ENCODE peak calls at places on chromosomes 5 and 9, in five cellular contexts. One of them, this sample, is unnamed.
A peak's percentile ranks its signal among the peaks of the same experiment; 100 is the strongest.

GRCh38 chr5:57215629-57216195 is 41.9 kb downstream of the GPBP1 start:
- DNase-seq in HepG2: no peak
- DNase-seq in NT2/D1: no peak
- DNase-seq in GM12878: no peak
- DNase-seq in H1: no peak
- DNase-seq in this sample: no peak

GRCh38 chr5:64207978-64208377 is 42.3 kb downstream of the RNF180 start:
- DNase-seq in H1: no peak
- DNase-seq in HepG2: peak; percentile 8
- DNase-seq in GM12878: no peak
- DNase-seq in NT2/D1: no peak
- DNase-seq in this sample: no peak

GRCh38 chr5:171808951-171809350 is 23.3 kb downstream of the SMIM23 start:
- DNase-seq in GM12878: no peak
- DNase-seq in NT2/D1: no peak
- DNase-seq in H1: no peak
- DNase-seq in HepG2: no peak
- DNase-seq in this sample: no peak

GRCh38 chr9:4038182-4038723 is 261.6 kb downstream of the GLIS3 start:
- DNase-seq in GM12878: no peak
- DNase-seq in H1: no peak
- DNase-seq in HepG2: no peak
- DNase-seq in NT2/D1: no peak
- DNase-seq in this sample: no peak

GRCh38 chr9:135116892-135117680 is 29.6 kb downstream of the OLFM1 start:
- DNase-seq in GM12878: no peak
- DNase-seq in NT2/D1: no peak
- DNase-seq in H1: no peak
- DNase-seq in HepG2: no peak
- DNase-seq in this sample: no peak

GRCh38 chr5:144203750-144204596 is 33.3 kb downstream of the KCTD16 start:
- DNase-seq in HepG2: peak; percentile 42
- DNase-seq in H1: peak; percentile 49
- DNase-seq in NT2/D1: peak; percentile 47
- DNase-seq in GM12878: no peak
- DNase-seq in this sample: peak; percentile 32

GRCh38 chr5:11234501-11234911 is 473.5 kb upstream of the DAP start:
- DNase-seq in H1: no peak
- DNase-seq in NT2/D1: no peak
- DNase-seq in HepG2: no peak
- DNase-seq in GM12878: no peak
- DNase-seq in this sample: no peak

GRCh38 chr5:181189962-181190710 is 14.9 kb downstream of the TRIM7 start:
- DNase-seq in HepG2: no peak
- DNase-seq in NT2/D1: no peak
- DNase-seq in GM12878: no peak
- DNase-seq in H1: no peak
- DNase-seq in this sample: no peak

GRCh38 chr5:115773010-115773580 is 43.4 kb downstream of the CDO1 start:
- DNase-seq in NT2/D1: no peak
- DNase-seq in H1: no peak
- DNase-seq in HepG2: no peak
- DNase-seq in GM12878: no peak
- DNase-seq in this sample: no peak

GRCh38 chr5:15609076-15609725 is 109.2 kb downstream of the FBXL7 start:
- DNase-seq in H1: no peak
- DNase-seq in NT2/D1: no peak
- DNase-seq in GM12878: no peak
- DNase-seq in HepG2: no peak
- DNase-seq in this sample: no peak

GRCh38 chr5:110751902-110752762 is 13.3 kb downstream of the SLC25A46 start:
- DNase-seq in HepG2: no peak
- DNase-seq in H1: no peak
- DNase-seq in NT2/D1: no peak
- DNase-seq in GM12878: peak; percentile 96
- DNase-seq in this sample: no peak

GRCh38 chr5:149235841-149236240 is 35.8 kb upstream of the AFAP1L1 start:
- DNase-seq in H1: no peak
- DNase-seq in GM12878: no peak
- DNase-seq in NT2/D1: no peak
- DNase-seq in HepG2: no peak
- DNase-seq in this sample: no peak

GRCh38 chr9:134666801-134667200 is 25.2 kb downstream of the COL5A1 start:
- DNase-seq in H1: no peak
- DNase-seq in NT2/D1: no peak
- DNase-seq in GM12878: no peak
- DNase-seq in HepG2: no peak
- DNase-seq in this sample: no peak

GRCh38 chr9:99624499-99625233 is 197.0 kb upstream of the NR4A3 start:
- DNase-seq in H1: no peak
- DNase-seq in GM12878: no peak
- DNase-seq in NT2/D1: no peak
- DNase-seq in HepG2: no peak
- DNase-seq in this sample: no peak

GRCh38 chr5:50646591-50646990 is 19.8 kb upstream of the PARP8 start:
- DNase-seq in NT2/D1: no peak
- DNase-seq in H1: no peak
- DNase-seq in GM12878: no peak
- DNase-seq in HepG2: no peak
- DNase-seq in this sample: no peak

GRCh38 chr5:60488466-60489130 is 211.4 kb downstream of the DEPDC1B start:
- DNase-seq in GM12878: no peak
- DNase-seq in HepG2: no peak
- DNase-seq in H1: no peak
- DNase-seq in NT2/D1: no peak
- DNase-seq in this sample: no peak

GRCh38 chr5:79774171-79774854 is 84.7 kb downstream of the CMYA5 start:
- DNase-seq in GM12878: no peak
- DNase-seq in H1: peak; percentile 76
- DNase-seq in NT2/D1: peak; percentile 46
- DNase-seq in HepG2: peak; percentile 79
- DNase-seq in this sample: peak; percentile 36

GRCh38 chr5:75277463-75277862 is 40.8 kb upstream of the ANKRD31 start:
- DNase-seq in GM12878: no peak
- DNase-seq in HepG2: no peak
- DNase-seq in NT2/D1: no peak
- DNase-seq in H1: no peak
- DNase-seq in this sample: no peak

GRCh38 chr5:37776826-37777225 is 63.0 kb downstream of the GDNF start:
- DNase-seq in HepG2: no peak
- DNase-seq in NT2/D1: no peak
- DNase-seq in GM12878: no peak
- DNase-seq in H1: no peak
- DNase-seq in this sample: no peak

GRCh38 chr5:91499943-91500531 is 116.9 kb upstream of the ARRDC3 start:
- DNase-seq in HepG2: peak; percentile 30
- DNase-seq in NT2/D1: peak; percentile 16
- DNase-seq in H1: no peak
- DNase-seq in GM12878: no peak
- DNase-seq in this sample: peak; percentile 44

GRCh38 chr5:13566903-13567339 is 377.6 kb downstream of the DNAH5 start:
- DNase-seq in GM12878: no peak
- DNase-seq in H1: no peak
- DNase-seq in HepG2: no peak
- DNase-seq in NT2/D1: no peak
- DNase-seq in this sample: no peak

GRCh38 chr5:53944981-53945380 is 365.4 kb downstream of the ARL15 start:
- DNase-seq in NT2/D1: no peak
- DNase-seq in GM12878: no peak
- DNase-seq in HepG2: peak; percentile 42
- DNase-seq in H1: no peak
- DNase-seq in this sample: no peak

GRCh38 chr5:53943938-53944337 is 366.4 kb downstream of the ARL15 start:
- DNase-seq in NT2/D1: no peak
- DNase-seq in H1: no peak
- DNase-seq in HepG2: no peak
- DNase-seq in GM12878: no peak
- DNase-seq in this sample: no peak

GRCh38 chr5:53948598-53948997 is 361.8 kb downstream of the ARL15 start:
- DNase-seq in HepG2: no peak
- DNase-seq in NT2/D1: no peak
- DNase-seq in GM12878: no peak
- DNase-seq in H1: no peak
- DNase-seq in this sample: no peak

GRCh38 chr5:53942724-53943123 is 367.6 kb downstream of the ARL15 start:
- DNase-seq in GM12878: no peak
- DNase-seq in H1: no peak
- DNase-seq in HepG2: no peak
- DNase-seq in NT2/D1: no peak
- DNase-seq in this sample: no peak

GRCh38 chr5:53946405-53947100 is 363.8 kb downstream of the ARL15 start:
- DNase-seq in HepG2: no peak
- DNase-seq in GM12878: no peak
- DNase-seq in NT2/D1: no peak
- DNase-seq in H1: no peak
- DNase-seq in this sample: no peak
- TF ChIP-seq SUZ12 in HepG2: no peak
- TF ChIP-seq SUZ12 in GM12878: no peak
- TF ChIP-seq SUZ12 in NT2/D1: no peak
- TF ChIP-seq SUZ12 in H1: no peak
- TF ChIP-seq SUZ12 in this sample: no peak

DNA sequence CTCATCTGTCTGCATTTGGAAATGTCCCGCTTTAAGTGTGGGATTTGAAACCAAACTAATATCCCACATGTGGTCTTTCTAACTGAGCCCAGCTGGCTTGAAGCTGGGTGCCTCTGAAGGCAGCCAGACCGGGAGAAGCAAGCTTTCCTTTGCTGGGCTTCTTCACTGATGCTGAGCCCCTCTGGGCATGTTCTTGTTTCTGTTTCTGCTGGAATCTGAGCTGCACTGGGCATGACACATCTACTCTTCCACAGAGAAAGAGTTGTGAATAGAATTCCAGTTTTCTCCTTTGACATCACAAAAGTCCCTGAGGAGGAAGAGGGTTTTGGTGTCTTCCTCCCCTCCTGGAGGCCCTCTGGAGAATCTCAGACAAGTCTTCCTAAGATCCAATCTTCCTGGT is 179.5 kb downstream of the ATP10B start:
- DNase-seq in GM12878: no peak
- DNase-seq in HepG2: no peak
- DNase-seq in H1: no peak
- DNase-seq in NT2/D1: no peak
- DNase-seq in this sample: no peak
- TF ChIP-seq SUZ12 in GM12878: no peak
- TF ChIP-seq SUZ12 in HepG2: no peak
- TF ChIP-seq SUZ12 in H1: no peak
- TF ChIP-seq SUZ12 in NT2/D1: no peak
- TF ChIP-seq SUZ12 in this sample: no peak

GRCh38 chr9:109467936-109468335 is 30.2 kb downstream of the PTPN3 start:
- DNase-seq in GM12878: no peak
- DNase-seq in HepG2: no peak
- DNase-seq in NT2/D1: no peak
- DNase-seq in H1: no peak
- DNase-seq in this sample: no peak

GRCh38 chr9:109459423-109459822 is 38.7 kb downstream of the PTPN3 start:
- DNase-seq in H1: no peak
- DNase-seq in GM12878: no peak
- DNase-seq in NT2/D1: no peak
- DNase-seq in HepG2: no peak
- DNase-seq in this sample: no peak

GRCh38 chr9:109466623-109467590 is 31.2 kb downstream of the PTPN3 start:
- DNase-seq in GM12878: no peak
- DNase-seq in NT2/D1: no peak
- DNase-seq in HepG2: no peak
- DNase-seq in H1: no peak
- DNase-seq in this sample: no peak

GRCh38 chr9:109460576-109460975 is 37.5 kb downstream of the PTPN3 start:
- DNase-seq in GM12878: no peak
- DNase-seq in NT2/D1: no peak
- DNase-seq in HepG2: no peak
- DNase-seq in H1: no peak
- DNase-seq in this sample: no peak

DNA sequence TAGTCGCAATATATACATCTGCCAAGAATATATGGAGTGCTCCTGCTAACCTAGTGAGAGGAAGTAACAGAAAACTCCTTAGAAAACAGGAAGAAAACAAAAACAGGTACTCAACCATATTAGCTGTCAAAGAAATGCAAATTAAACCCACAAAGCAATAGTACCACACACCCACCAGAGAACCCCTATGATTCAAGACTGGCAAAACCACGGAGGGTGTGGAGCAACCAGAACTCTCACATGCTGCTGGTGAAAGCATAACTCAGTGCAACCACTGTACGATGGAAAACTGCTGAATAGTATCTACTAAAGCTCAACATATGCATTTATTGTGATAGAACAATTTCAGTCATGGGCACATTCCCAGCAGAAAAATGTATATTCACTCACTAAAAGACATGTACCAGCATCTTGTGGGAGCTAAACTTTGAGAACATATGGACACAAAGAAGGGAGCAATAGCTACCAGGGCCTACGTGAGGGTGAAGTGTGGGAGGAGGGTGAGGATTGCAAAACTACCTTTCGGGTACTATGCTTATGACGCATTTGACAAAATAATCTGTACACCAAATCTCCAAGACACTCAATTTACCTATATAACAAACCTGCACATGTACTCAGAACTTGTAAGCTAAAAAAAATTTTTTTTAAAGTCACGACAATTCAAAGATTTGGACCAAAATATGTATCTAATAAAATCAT is 34.0 kb downstream of the PTPN3 start:
- DNase-seq in GM12878: peak; percentile 31
- DNase-seq in NT2/D1: no peak
- DNase-seq in HepG2: no peak
- DNase-seq in H1: no peak
- DNase-seq in this sample: no peak
- TF ChIP-seq SUZ12 in GM12878: no peak
- TF ChIP-seq SUZ12 in NT2/D1: no peak
- TF ChIP-seq SUZ12 in HepG2: no peak
- TF ChIP-seq SUZ12 in H1: no peak
- TF ChIP-seq SUZ12 in this sample: no peak

DNA sequence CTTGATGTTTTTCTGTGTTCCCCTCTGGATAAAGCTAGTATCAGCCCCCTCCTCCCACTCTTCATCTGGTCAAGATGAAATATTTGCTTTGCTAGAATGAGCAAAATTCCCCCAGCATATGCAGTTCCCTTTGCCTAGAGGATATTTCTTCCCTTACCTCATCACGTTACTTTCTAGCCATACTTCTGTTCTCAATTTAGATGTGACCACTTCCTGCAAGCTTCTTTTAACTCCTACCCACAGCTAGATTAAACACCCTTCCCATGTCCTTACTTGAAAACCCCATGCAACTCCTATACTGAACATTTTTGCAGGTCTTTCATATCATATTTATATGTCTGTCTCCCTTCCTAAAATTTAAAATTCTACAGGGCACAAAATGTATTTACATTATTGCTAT is 178.9 kb upstream of the TUSC1 start:
- DNase-seq in NT2/D1: no peak
- DNase-seq in HepG2: no peak
- DNase-seq in H1: no peak
- DNase-seq in GM12878: no peak
- DNase-seq in this sample: no peak
- TF ChIP-seq SUZ12 in NT2/D1: no peak
- TF ChIP-seq SUZ12 in HepG2: no peak
- TF ChIP-seq SUZ12 in H1: no peak
- TF ChIP-seq SUZ12 in GM12878: no peak
- TF ChIP-seq SUZ12 in this sample: no peak

This sample was measured in HEK293T.